ENCODE peak calls at places on chromosomes 13 and 19, in four cellular contexts. B, P, L and M are unnamed samples.

GRCh38 chr19:49680473-49681351 is 3.6 kb downstream of the PRMT1 start:
- DNase-seq in B (peak), P (peak), L (peak), M (peak)

GRCh38 chr13:113109151-113110047 is 3.8 kb downstream of the F7 start:
- DNase-seq in B (no peak), P (no peak), L (no peak), M (no peak)

GRCh38 chr13:38624822-38625221 is 62.1 kb upstream of the FREM2 start:
- DNase-seq in B (peak), P (no peak), L (no peak), M (no peak)

GRCh38 chr19:3171894-3172679 is 6.5 kb upstream of the S1PR4 start:
- DNase-seq in B (peak), P (no peak), L (no peak), M (no peak)

GRCh38 chr13:39025433-39025839 is 12.5 kb downstream of the PROSER1 start:
- DNase-seq in B (no peak), P (no peak), L (no peak), M (no peak)

GRCh38 chr13:48263196-48263595 is 30.2 kb downstream of the ITM2B start:
- DNase-seq in B (no peak), P (no peak), L (no peak), M (no peak)

GRCh38 chr19:6743071-6743470 is 3.6 kb downstream of the TRIP10 start:
- DNase-seq in B (no peak), P (no peak), L (no peak), M (peak)

GRCh38 chr13:111045170-111045569 is 69.9 kb upstream of the ARHGEF7 start:
- DNase-seq in B (no peak), P (no peak), L (no peak), M (no peak)

GRCh38 chr13:20546559-20546958 is 20.4 kb upstream of the IFT88 start:
- DNase-seq in B (no peak), P (no peak), L (no peak), M (no peak)

GRCh38 chr13:65889368-65889767 is 1340.8 kb downstream of the PCDH9 start:
- DNase-seq in B (no peak), P (no peak), L (no peak), M (no peak)

GRCh38 chr19:30373593-30373992 is 1.4 kb downstream of the ZNF536 start:
- DNase-seq in B (peak), P (no peak), L (no peak), M (no peak)

GRCh38 chr19:15368051-15368632 is 11.4 kb downstream of the AKAP8 start:
- DNase-seq in B (no peak), P (no peak), L (no peak), M (no peak)

GRCh38 chr19:33050110-33050509 is 14.6 kb downstream of the RHPN2 start:
- DNase-seq in B (no peak), P (no peak), L (no peak), M (no peak)

GRCh38 chr19:10006335-10006708 is 4.0 kb downstream of the COL5A3 start:
- DNase-seq in B (no peak), P (no peak), L (no peak), M (peak)

GRCh38 chr19:48342841-48343540 is 17.6 kb downstream of the EMP3 start:
- DNase-seq in B (no peak), P (no peak), L (no peak), M (peak)

GRCh38 chr13:55493297-55493696 is 1647.4 kb upstream of the PRR20A start:
- DNase-seq in B (no peak), P (no peak), L (no peak), M (no peak)

GRCh38 chr13:39415403-39415802 is 187.6 kb downstream of the LHFPL6 start:
- DNase-seq in B (no peak), P (peak), L (no peak), M (peak)

GRCh38 chr13:46685006-46685730 is 111.8 kb downstream of the ESD start:
- DNase-seq in B (no peak), P (no peak), L (no peak), M (no peak)

GRCh38 chr13:105929486-105929885 is 606.0 kb downstream of the EFNB2 start:
- DNase-seq in B (no peak), P (no peak), L (no peak), M (no peak)

GRCh38 chr13:102033316-102033715 is 368.5 kb downstream of the FGF14 start:
- DNase-seq in B (no peak), P (no peak), L (no peak), M (no peak)

GRCh38 chr13:29596064-29596418 is 553 bp upstream of the SLC7A1 start:
- DNase-seq in B (no peak), P (no peak), L (no peak), M (no peak)

GRCh38 chr19:17893766-17894165 is 22.0 kb downstream of the SLC5A5 start:
- DNase-seq in B (peak), P (no peak), L (no peak), M (no peak)

GRCh38 chr13:94674609-94675348 is 37.6 kb downstream of the SOX21 start:
- DNase-seq in B (peak), P (peak), L (peak), M (peak)

GRCh38 chr13:48993150-48993549 is 17.4 kb downstream of the FNDC3A start:
- DNase-seq in B (no peak), P (no peak), L (no peak), M (no peak)

GRCh38 chr13:33123066-33123940 is 107.1 kb downstream of the KL start:
- DNase-seq in B (no peak), P (peak), L (no peak), M (peak)

GRCh38 chr19:17687857-17688784 is at the start of gene UNC13A:
- DNase-seq in B (peak), P (peak), L (no peak), M (peak)

GRCh38 chr13:44313674-44314073 is 60.0 kb upstream of the SERP2 start:
- DNase-seq in B (no peak), P (no peak), L (no peak), M (peak)

GRCh38 chr13:31595568-31595967 is 143.8 kb upstream of the RXFP2 start:
- DNase-seq in B (no peak), P (no peak), L (no peak), M (no peak)

GRCh38 chr19:13959962-13960862 is 7.9 kb downstream of the DCAF15 start:
- DNase-seq in B (peak), P (no peak), L (no peak), M (no peak)